ENCODE peak calls at places on chromosomes 7 and 10, in four cellular contexts. One of them, this sample, is unnamed.

GRCh38 chr7:143505845-143506244 is 28.2 kb downstream of the TAS2R41 start:
- DNase-seq in body of pancreas: no peak
- DNase-seq in spleen: no peak
- DNase-seq in PC-3: no peak
- DNase-seq in this sample: no peak

GRCh38 chr7:3318874-3319273 is 17.8 kb downstream of the SDK1 start:
- DNase-seq in spleen: no peak
- DNase-seq in body of pancreas: no peak
- DNase-seq in PC-3: no peak
- DNase-seq in this sample: no peak

GRCh38 chr10:131514454-131514853 is 202.9 kb upstream of the TCERG1L start:
- DNase-seq in body of pancreas: no peak
- DNase-seq in spleen: no peak
- DNase-seq in PC-3: peak; percentile 27
- DNase-seq in this sample: no peak

GRCh38 chr10:89706011-89706410 is 4.6 kb downstream of the KIF20B start:
- DNase-seq in PC-3: no peak
- DNase-seq in body of pancreas: no peak
- DNase-seq in spleen: no peak
- DNase-seq in this sample: no peak

GRCh38 chr10:356452-356851 is 221.2 kb downstream of the ZMYND11 start:
- DNase-seq in spleen: peak; percentile 64
- DNase-seq in body of pancreas: no peak
- DNase-seq in PC-3: no peak
- DNase-seq in this sample: no peak

GRCh38 chr7:4689151-4689550 is 7.1 kb downstream of the FOXK1 start:
- DNase-seq in body of pancreas: no peak
- DNase-seq in PC-3: no peak
- DNase-seq in spleen: no peak
- DNase-seq in this sample: no peak

GRCh38 chr7:100200693-100201092 is 19.1 kb upstream of the PVRIG start:
- DNase-seq in body of pancreas: no peak
- DNase-seq in spleen: no peak
- DNase-seq in PC-3: no peak
- DNase-seq in this sample: no peak

GRCh38 chr10:7408494-7409044 is 2.3 kb downstream of the SFMBT2 start:
- DNase-seq in PC-3: peak; percentile 41
- DNase-seq in body of pancreas: peak; percentile 44
- DNase-seq in spleen: peak; percentile 91
- DNase-seq in this sample: no peak

GRCh38 chr10:105974803-105975456 is 1189.6 kb downstream of the SORCS1 start:
- DNase-seq in spleen: no peak
- DNase-seq in PC-3: peak; percentile 57
- DNase-seq in body of pancreas: peak; percentile 26
- DNase-seq in this sample: no peak

GRCh38 chr10:83897626-83898025 is 241.7 kb upstream of the GHITM start:
- DNase-seq in body of pancreas: no peak
- DNase-seq in spleen: no peak
- DNase-seq in PC-3: no peak
- DNase-seq in this sample: no peak

GRCh38 chr10:105952153-105952552 is 1212.4 kb downstream of the SORCS1 start:
- DNase-seq in PC-3: peak; percentile 20
- DNase-seq in spleen: no peak
- DNase-seq in body of pancreas: peak; percentile 14
- DNase-seq in this sample: peak; percentile 53

GRCh38 chr10:54940418-54940817 is 139.4 kb upstream of the PCDH15 start:
- DNase-seq in PC-3: peak; percentile 17
- DNase-seq in body of pancreas: no peak
- DNase-seq in spleen: no peak
- DNase-seq in this sample: no peak
- TF ChIP-seq CTCF in PC-3: peak; percentile 54
- TF ChIP-seq CTCF in body of pancreas: no peak
- TF ChIP-seq CTCF in spleen: no peak
- TF ChIP-seq CTCF in this sample: peak; percentile 35

DNA sequence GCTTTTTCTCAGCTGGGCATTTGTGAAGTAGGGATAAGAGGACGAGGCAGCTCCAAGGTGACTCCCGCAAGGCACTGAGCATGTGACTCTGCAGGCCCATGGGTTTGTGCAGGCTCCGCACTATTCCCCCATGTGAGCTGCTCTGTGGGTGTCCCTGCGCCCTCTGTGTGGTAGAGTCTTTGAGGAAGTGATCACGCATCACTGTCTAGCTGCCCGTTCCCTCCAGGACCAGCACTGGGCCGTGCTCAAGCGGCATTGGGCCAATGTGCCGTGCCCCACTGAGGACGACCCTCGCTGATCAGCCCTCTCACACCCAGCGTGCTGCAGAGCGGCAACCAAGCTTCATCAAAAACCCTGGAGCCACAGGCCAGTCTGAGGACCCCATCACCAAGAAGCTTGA is 7.5 kb downstream of the PRKAG2 start:
- DNase-seq in spleen: peak; percentile 77
- DNase-seq in body of pancreas: no peak
- DNase-seq in PC-3: no peak
- DNase-seq in this sample: no peak
- H3K27ac ChIP-seq in spleen: no peak overlapping the region
- H3K27ac ChIP-seq in body of pancreas: no peak overlapping the region
- H3K27ac ChIP-seq in PC-3: no peak overlapping the region
- H3K27ac ChIP-seq in this sample: no peak overlapping the region

GRCh38 chr7:149007615-149008014 is 20.7 kb downstream of the PDIA4 start:
- DNase-seq in spleen: peak; percentile 60
- DNase-seq in body of pancreas: no peak
- DNase-seq in PC-3: no peak
- DNase-seq in this sample: no peak
- TF ChIP-seq CTCF in spleen: no peak
- TF ChIP-seq CTCF in body of pancreas: no peak
- TF ChIP-seq CTCF in PC-3: peak; percentile 5
- TF ChIP-seq CTCF in this sample: peak; percentile 34

DNA sequence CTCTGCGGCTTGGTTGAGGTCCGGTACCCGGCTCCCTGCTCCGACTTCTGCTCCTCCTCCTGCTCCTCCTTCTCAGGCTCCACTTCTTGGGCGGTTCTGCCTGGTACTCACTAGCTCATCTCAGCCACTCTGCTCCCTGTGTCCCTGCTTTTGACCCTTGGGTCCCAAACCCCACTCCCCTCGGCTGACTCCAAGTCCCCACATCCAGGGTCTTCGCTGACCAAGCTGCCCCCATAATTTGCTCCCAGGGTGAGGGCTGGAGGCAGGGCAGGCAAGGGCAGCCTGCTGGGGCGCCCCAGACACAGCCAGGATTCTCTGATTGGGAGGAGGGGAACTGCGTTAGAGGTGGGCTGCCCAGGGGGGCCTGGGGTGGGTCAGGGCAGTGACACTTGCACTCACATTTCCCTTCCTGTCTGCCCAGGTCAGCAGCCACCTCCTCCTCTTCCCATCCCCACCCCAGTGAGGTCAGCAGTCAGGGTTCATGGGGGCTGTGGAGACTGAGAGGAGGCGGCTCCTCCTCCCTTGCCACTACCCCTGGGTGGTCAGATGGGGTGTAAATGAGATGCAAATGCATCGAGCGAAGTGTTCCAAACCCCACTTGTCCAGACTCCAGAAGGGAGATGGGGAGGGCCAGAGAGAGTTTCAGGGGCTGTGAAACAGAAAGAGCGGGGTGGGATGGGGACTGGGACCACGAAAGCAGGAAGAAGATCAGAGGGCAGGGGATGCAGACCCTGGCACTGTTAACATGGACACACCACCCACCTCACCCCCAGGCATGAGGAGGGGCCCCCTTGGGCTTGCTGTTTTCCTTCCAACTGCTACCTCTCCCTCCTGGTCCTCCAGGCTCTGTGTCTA is 2.1 kb downstream of the SMARCD3 start:
- DNase-seq in spleen: no peak
- DNase-seq in PC-3: no peak
- DNase-seq in body of pancreas: no peak
- DNase-seq in this sample: no peak
- H3K27ac ChIP-seq in spleen: no peak overlapping the region
- H3K27ac ChIP-seq in PC-3: no peak overlapping the region
- H3K27ac ChIP-seq in body of pancreas: peak overlapping the region; percentile 87
- H3K27ac ChIP-seq in this sample: no peak overlapping the region

GRCh38 chr7:22732556-22733126 is 5.6 kb downstream of the IL6 start:
- DNase-seq in body of pancreas: no peak
- DNase-seq in spleen: no peak
- DNase-seq in PC-3: peak; percentile 76
- DNase-seq in this sample: peak; percentile 69
- TF ChIP-seq CTCF in body of pancreas: no peak
- TF ChIP-seq CTCF in spleen: no peak
- TF ChIP-seq CTCF in PC-3: peak; percentile 76
- TF ChIP-seq CTCF in this sample: peak; percentile 89

GRCh38 chr10:3774018-3774813 is 10.8 kb downstream of the KLF6 start:
- DNase-seq in body of pancreas: no peak
- DNase-seq in PC-3: no peak
- DNase-seq in spleen: no peak
- DNase-seq in this sample: peak; percentile 91
- H3K27ac ChIP-seq in body of pancreas: no peak overlapping the region
- H3K27ac ChIP-seq in PC-3: peak overlapping the region; percentile 86
- H3K27ac ChIP-seq in spleen: peak overlapping the region; percentile 100
- H3K27ac ChIP-seq in this sample: no peak overlapping the region

GRCh38 chr7:27933691-27934565 is 194.0 kb downstream of the TAX1BP1 start:
- DNase-seq in body of pancreas: no peak
- DNase-seq in spleen: no peak
- DNase-seq in PC-3: peak; percentile 43
- DNase-seq in this sample: no peak
- TF ChIP-seq CTCF in body of pancreas: no peak
- TF ChIP-seq CTCF in spleen: no peak
- TF ChIP-seq CTCF in PC-3: peak; percentile 56
- TF ChIP-seq CTCF in this sample: peak; percentile 55

GRCh38 chr7:151776876-151777510 is 99.9 kb downstream of the PRKAG2 start:
- DNase-seq in body of pancreas: no peak
- DNase-seq in spleen: peak; percentile 64
- DNase-seq in PC-3: no peak
- DNase-seq in this sample: no peak

GRCh38 chr7:151774951-151775350 is 102.0 kb downstream of the PRKAG2 start:
- DNase-seq in PC-3: no peak
- DNase-seq in spleen: peak; percentile 57
- DNase-seq in body of pancreas: no peak
- DNase-seq in this sample: no peak

GRCh38 chr7:151775547-151776443 is 101.1 kb downstream of the PRKAG2 start:
- DNase-seq in spleen: peak; percentile 52
- DNase-seq in body of pancreas: no peak
- DNase-seq in PC-3: no peak
- DNase-seq in this sample: no peak

GRCh38 chr7:151777511-151777880 is 99.4 kb downstream of the PRKAG2 start:
- DNase-seq in body of pancreas: no peak
- DNase-seq in PC-3: no peak
- DNase-seq in spleen: no peak
- DNase-seq in this sample: no peak

DNA sequence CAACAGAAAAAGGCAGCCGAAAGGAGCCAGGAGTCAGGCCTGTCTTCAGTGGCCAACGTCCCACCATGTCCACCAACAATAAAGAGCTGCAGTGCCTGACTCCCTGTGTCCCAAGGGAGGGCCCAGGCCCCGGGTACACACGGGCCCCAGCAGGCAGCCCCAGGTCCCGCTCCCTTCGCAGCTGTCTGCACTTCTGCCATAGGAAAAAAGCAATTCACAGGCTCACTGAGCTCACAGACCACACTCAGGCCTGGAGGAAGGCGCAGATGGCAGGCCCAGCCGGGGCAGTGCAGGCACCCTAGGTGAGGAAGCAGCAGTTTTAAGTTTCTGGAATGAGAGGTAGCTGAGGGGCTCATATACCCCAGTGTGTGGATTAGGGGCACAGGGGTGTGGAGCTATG is 100.5 kb downstream of the PRKAG2 start:
- DNase-seq in body of pancreas: no peak
- DNase-seq in PC-3: no peak
- DNase-seq in spleen: peak; percentile 38
- DNase-seq in this sample: no peak
- H3K27ac ChIP-seq in body of pancreas: no peak overlapping the region
- H3K27ac ChIP-seq in PC-3: no peak overlapping the region
- H3K27ac ChIP-seq in spleen: no peak overlapping the region
- H3K27ac ChIP-seq in this sample: no peak overlapping the region

GRCh38 chr7:101474178-101474577 is 111.5 kb downstream of the COL26A1 start:
- DNase-seq in PC-3: no peak
- DNase-seq in spleen: peak; percentile 17
- DNase-seq in body of pancreas: no peak
- DNase-seq in this sample: no peak
- TF ChIP-seq CTCF in PC-3: no peak
- TF ChIP-seq CTCF in spleen: no peak
- TF ChIP-seq CTCF in body of pancreas: no peak
- TF ChIP-seq CTCF in this sample: no peak